ENCODE peak calls at places on chromosomes 11 and 22, in five cellular contexts. I is HCT116, H is K562, Q is H1, Z is HepG2. T is an unnamed sample.

GRCh38 chr11:96091476-96091875 is 167.6 kb upstream of the MTMR2 start:
- DNase-seq in I (no peak), H (no peak), Q (no peak), Z (peak), T (no peak)

GRCh38 chr11:78798567-78799170 is 224.0 kb upstream of the NARS2 start:
- DNase-seq in I (peak), H (peak), Q (peak), Z (peak), T (no peak)

GRCh38 chr11:80136991-80137390 is 696.2 kb upstream of the TENM4 start:
- DNase-seq in I (no peak), H (no peak), Q (no peak), Z (no peak), T (no peak)

GRCh38 chr22:24118689-24119384 is 62.5 kb upstream of the SUSD2 start:
- DNase-seq in I (no peak), H (no peak), Q (no peak), Z (no peak), T (no peak)

GRCh38 chr22:39723899-39724351 is 153.4 kb downstream of the CACNA1I start:
- DNase-seq in I (peak), H (peak), Q (no peak), Z (peak), T (no peak)

GRCh38 chr11:9144828-9145227 is 53.4 kb upstream of the SCUBE2 start:
- DNase-seq in I (no peak), H (no peak), Q (no peak), Z (no peak), T (no peak)

GRCh38 chr11:120505801-120506425 is 5.6 kb upstream of the GRIK4 start:
- DNase-seq in I (no peak), H (no peak), Q (no peak), Z (no peak), T (no peak)

GRCh38 chr22:49548356-49549202 is 279.1 kb downstream of the BRD1 start:
- DNase-seq in I (no peak), H (no peak), Q (no peak), Z (peak), T (no peak)

GRCh38 chr11:69102732-69103615 is 52.8 kb upstream of the SMIM38 start:
- DNase-seq in I (no peak), H (no peak), Q (no peak), Z (no peak), T (no peak)

GRCh38 chr11:62842171-62842717 is 2.9 kb upstream of the WDR74 start:
- DNase-seq in I (no peak), H (no peak), Q (no peak), Z (no peak), T (no peak)

GRCh38 chr11:69138265-69138664 is 17.5 kb upstream of the SMIM38 start:
- DNase-seq in I (peak), H (no peak), Q (no peak), Z (no peak), T (no peak)

GRCh38 chr11:18171377-18172000 is 1.1 kb upstream of the MRGPRX4 start:
- DNase-seq in I (peak), H (peak), Q (no peak), Z (peak), T (no peak)

GRCh38 chr11:58444285-58444684 is 2.2 kb upstream of the OR5B12 start:
- DNase-seq in I (no peak), H (no peak), Q (no peak), Z (peak), T (no peak)

GRCh38 chr22:48262596-48263430 is 1500.4 kb downstream of the TBC1D22A start:
- DNase-seq in I (no peak), H (no peak), Q (no peak), Z (no peak), T (no peak)

GRCh38 chr11:69320756-69321741 is 27.1 kb downstream of the MYEOV start:
- DNase-seq in I (no peak), H (no peak), Q (no peak), Z (no peak), T (no peak)

GRCh38 chr22:36198936-36199616 is 2.5 kb downstream of the APOL4 start:
- DNase-seq in I (no peak), H (no peak), Q (no peak), Z (peak), T (no peak)

GRCh38 chr11:1705121-1706052 is 8.4 kb downstream of the KRTAP5-6 start:
- DNase-seq in I (no peak), H (no peak), Q (no peak), Z (no peak), T (no peak)

GRCh38 chr11:126716456-126717083 is 284.0 kb downstream of the KIRREL3 start:
- DNase-seq in I (peak), H (peak), Q (no peak), Z (peak), T (no peak)

GRCh38 chr11:831132-831864 is 1.5 kb upstream of the CD151 start:
- DNase-seq in I (no peak), H (no peak), Q (no peak), Z (no peak), T (no peak)

GRCh38 chr22:19136915-19137314 is 5.8 kb downstream of the TSSK2 start:
- DNase-seq in I (no peak), H (no peak), Q (no peak), Z (no peak), T (no peak)

GRCh38 chr22:19137384-19138216 is 6.5 kb downstream of the TSSK2 start:
- DNase-seq in I (no peak), H (no peak), Q (no peak), Z (no peak), T (no peak)

GRCh38 chr22:19139974-19140373 is 4.5 kb downstream of the ESS2 start:
- DNase-seq in I (no peak), H (no peak), Q (no peak), Z (no peak), T (no peak)

GRCh38 chr22:19138217-19139000 is 6.0 kb downstream of the ESS2 start:
- DNase-seq in I (no peak), H (no peak), Q (no peak), Z (no peak), T (no peak)

DNA sequence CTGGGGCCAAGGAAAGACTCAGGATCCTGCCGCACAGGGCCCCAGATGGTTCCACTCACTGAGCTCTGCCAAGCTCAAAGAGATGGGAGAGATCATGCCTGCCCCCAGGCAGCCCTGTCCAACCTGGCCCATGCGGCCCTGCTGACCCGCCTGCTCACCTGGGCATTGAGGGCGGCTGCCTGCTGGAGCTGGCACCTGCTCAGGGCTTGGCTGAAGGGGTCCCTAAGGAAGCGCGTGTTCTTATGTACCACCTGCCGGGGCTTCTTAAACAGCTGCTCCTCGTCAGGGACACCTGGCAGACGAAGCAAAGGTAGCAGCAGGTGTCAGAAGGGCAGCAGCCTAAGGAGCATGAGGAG is 5.5 kb downstream of the ESS2 start:
- DNase-seq in I (no peak), H (no peak), Q (no peak), Z (no peak), T (no peak)
- TF ChIP-seq SIN3A in I (no peak), H (no peak), Q (no peak), Z (no peak), T (no peak)

GRCh38 chr11:113477321-113477720 is 2.1 kb upstream of the DRD2 start:
- DNase-seq in I (no peak), H (no peak), Q (no peak), Z (no peak), T (no peak)

GRCh38 chr11:113474362-113475159 is 637 bp downstream of the DRD2 start:
- DNase-seq in I (no peak), H (peak), Q (peak), Z (peak), T (no peak)

GRCh38 chr11:113475160-113475761 is at the start of gene DRD2:
- DNase-seq in I (no peak), H (peak), Q (no peak), Z (no peak), T (no peak)

GRCh38 chr11:113476553-113476952 is 1.4 kb upstream of the DRD2 start:
- DNase-seq in I (no peak), H (no peak), Q (no peak), Z (no peak), T (no peak)

DNA sequence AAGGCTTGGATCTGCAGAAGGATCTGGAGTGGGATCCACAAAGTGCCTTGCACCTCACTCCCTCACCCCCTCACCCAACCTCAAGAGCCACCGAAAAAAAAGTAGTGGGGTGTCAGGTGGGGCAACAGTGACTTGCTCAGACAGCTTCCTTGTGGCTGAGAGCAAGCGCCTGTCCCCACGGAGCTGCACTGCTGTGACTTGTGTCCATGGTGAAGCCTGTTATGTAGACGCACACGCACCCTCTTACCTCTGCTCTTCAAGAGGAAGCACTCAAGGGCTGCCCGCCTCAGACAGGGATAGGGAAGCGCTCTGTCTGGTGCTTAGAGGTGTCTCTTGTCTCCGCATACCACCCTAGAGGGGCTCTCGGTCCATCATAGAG is 1.2 kb downstream of the DRD2 start:
- DNase-seq in I (no peak), H (no peak), Q (no peak), Z (no peak), T (no peak)
- TF ChIP-seq ATF3 in I (no peak), H (no peak), Q (no peak), Z (no peak), T (no peak)

DNA sequence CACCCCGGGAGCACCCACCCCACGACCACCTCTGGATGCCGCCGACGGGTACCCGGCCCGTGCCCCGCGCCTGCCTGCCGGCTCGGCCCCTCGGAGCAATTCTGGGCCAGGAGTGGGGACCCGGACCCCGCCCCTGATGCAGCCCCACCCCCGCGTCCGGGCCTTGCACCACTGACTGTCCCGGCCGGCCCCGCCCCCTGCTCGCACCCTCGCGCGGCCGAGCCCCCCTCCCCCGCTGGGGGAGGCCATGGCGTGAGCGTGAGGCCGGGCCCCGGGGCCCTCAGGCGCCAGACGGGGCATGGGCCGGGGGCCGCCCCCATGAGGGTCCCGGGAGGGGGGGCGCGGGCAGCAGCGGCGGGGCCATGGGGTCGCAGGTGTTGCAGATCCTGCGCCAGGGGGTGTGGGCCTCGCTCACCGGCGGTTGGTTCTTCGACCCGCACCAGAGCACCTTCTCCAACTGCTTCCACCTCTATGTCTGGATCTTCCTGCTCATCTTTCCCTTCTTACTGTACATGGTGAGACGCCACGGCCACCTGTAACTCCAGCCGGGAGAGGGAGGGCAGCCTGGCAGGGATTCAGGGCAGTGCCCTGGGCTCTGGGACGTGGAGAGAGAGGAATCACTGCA is 486 bp downstream of the PCNX3 start:
- DNase-seq in I (no peak), H (peak), Q (no peak), Z (peak), T (no peak)
- TF ChIP-seq SIN3A in I (no peak), H (no peak), Q (no peak), Z (no peak), T (no peak)

DNA sequence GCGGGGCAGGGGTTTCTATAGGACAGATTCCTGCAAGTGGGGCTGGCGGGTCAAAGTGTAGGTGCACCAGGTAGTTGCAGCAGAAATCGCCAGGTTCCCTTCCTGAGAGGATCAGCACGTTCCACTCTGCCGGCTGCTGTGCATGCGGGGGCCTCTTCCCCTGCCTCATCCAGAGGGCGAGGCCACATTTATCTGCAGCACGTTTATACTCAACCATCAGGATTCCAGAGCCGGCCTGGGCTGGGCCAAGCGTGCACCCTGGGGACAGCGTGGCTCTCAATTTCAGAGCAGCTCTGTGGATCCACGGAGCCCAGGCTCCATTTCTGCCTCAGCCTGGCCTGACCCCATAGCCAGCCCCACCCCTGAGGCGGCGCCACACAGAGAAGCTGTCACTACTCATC is 45.7 kb upstream of the RTL6 start:
- DNase-seq in I (no peak), H (no peak), Q (no peak), Z (no peak), T (no peak)
- TF ChIP-seq ATF3 in I (no peak), H (no peak), Q (no peak), Z (no peak), T (no peak)

DNA sequence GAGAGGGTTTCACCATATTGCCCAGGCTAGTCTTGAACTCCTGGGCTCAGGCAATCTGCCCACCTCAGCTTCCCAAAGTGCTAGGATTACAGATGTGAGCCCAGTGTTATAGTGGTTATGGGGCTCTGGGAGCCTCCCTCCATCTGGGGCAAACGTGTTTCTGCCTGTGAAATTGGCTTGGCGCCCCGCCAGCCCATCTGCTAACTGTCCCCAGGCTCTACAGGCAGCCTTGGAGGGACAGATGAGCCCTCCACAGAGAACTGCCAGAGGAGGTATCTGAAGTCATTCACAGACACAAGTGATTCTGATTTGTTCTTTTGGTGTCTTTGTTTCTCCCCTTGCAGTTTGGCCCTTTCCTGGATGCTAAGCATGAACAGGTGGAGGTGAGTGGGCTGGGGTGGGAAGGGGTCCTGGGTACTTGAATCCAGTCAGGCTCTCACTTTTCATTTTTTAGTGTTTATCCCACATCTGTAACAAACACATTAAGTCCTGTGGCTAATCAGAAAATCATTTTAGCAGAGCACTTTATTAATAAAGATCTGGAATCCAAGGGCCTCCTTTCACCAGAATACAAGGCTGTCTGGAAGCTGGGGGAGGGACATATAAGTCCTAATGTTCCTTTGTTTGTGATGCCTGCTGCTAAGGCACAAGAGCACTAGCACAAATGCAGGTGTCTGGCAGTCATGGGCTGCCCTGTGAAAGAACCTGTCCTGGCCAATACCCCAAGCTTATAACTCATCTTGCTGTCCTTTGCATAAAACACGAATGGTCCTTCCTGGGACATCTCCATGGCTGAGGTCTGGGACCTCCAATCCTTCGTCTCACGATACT is 25.7 kb upstream of the CDC42EP2 start:
- DNase-seq in I (no peak), H (no peak), Q (no peak), Z (no peak), T (no peak)
- TF ChIP-seq SIN3A in I (no peak), H (no peak), Q (no peak), Z (no peak), T (no peak)

T was measured in GM12878.